ENCODE peak calls at places on chromosomes 3 and 15, in seven cellular contexts. One of them, this sample, is unnamed.
A peak's percentile ranks its signal among the peaks of the same experiment; 100 is the strongest.

GRCh38 chr3:101567528-101568317 is 6.1 kb downstream of the TRMT10C start:
- DNase-seq in NCI-H510A treated with DMSO at 0.1 percent for 48 hours: no peak
- DNase-seq in CD8-positive, alpha-beta memory T cell: no peak
- DNase-seq in dermis microvascular lymphatic vessel endothelial cell: no peak
- DNase-seq in CD8-positive, alpha-beta T cell: no peak
- DNase-seq in activated CD4-positive, alpha-beta T cell treated with anti-CD3 and anti-CD28 coated beads, Interleukin-2, amount 50 U/mL, for 1 hour: no peak
- DNase-seq in A549: no peak
- DNase-seq in this sample: no peak

GRCh38 chr3:10467904-10468610 is 37.3 kb downstream of the ATP2B2 start:
- DNase-seq in A549: no peak
- DNase-seq in NCI-H510A treated with DMSO at 0.1 percent for 48 hours: no peak
- DNase-seq in dermis microvascular lymphatic vessel endothelial cell: no peak
- DNase-seq in activated CD4-positive, alpha-beta T cell treated with anti-CD3 and anti-CD28 coated beads, Interleukin-2, amount 50 U/mL, for 1 hour: no peak
- DNase-seq in CD8-positive, alpha-beta T cell: no peak
- DNase-seq in CD8-positive, alpha-beta memory T cell: no peak
- DNase-seq in this sample: no peak

GRCh38 chr15:100330629-100331215 is 11.1 kb downstream of the ADAMTS17 start:
- DNase-seq in A549: no peak
- DNase-seq in NCI-H510A treated with DMSO at 0.1 percent for 48 hours: no peak
- DNase-seq in dermis microvascular lymphatic vessel endothelial cell: no peak
- DNase-seq in CD8-positive, alpha-beta T cell: no peak
- DNase-seq in activated CD4-positive, alpha-beta T cell treated with anti-CD3 and anti-CD28 coated beads, Interleukin-2, amount 50 U/mL, for 1 hour: no peak
- DNase-seq in CD8-positive, alpha-beta memory T cell: peak; percentile 59
- DNase-seq in this sample: no peak

GRCh38 chr15:66946578-66947164 is 118.7 kb upstream of the SMAD3 start:
- DNase-seq in activated CD4-positive, alpha-beta T cell treated with anti-CD3 and anti-CD28 coated beads, Interleukin-2, amount 50 U/mL, for 1 hour: peak; percentile 75
- DNase-seq in CD8-positive, alpha-beta memory T cell: peak; percentile 80
- DNase-seq in dermis microvascular lymphatic vessel endothelial cell: peak; percentile 71
- DNase-seq in CD8-positive, alpha-beta T cell: peak; percentile 56
- DNase-seq in NCI-H510A treated with DMSO at 0.1 percent for 48 hours: peak; percentile 35
- DNase-seq in A549: peak; percentile 83
- DNase-seq in this sample: peak; percentile 79

GRCh38 chr3:41464401-41464800 is 265.1 kb downstream of the CTNNB1 start:
- DNase-seq in CD8-positive, alpha-beta T cell: no peak
- DNase-seq in NCI-H510A treated with DMSO at 0.1 percent for 48 hours: no peak
- DNase-seq in A549: no peak
- DNase-seq in CD8-positive, alpha-beta memory T cell: no peak
- DNase-seq in dermis microvascular lymphatic vessel endothelial cell: no peak
- DNase-seq in activated CD4-positive, alpha-beta T cell treated with anti-CD3 and anti-CD28 coated beads, Interleukin-2, amount 50 U/mL, for 1 hour: no peak
- DNase-seq in this sample: no peak

GRCh38 chr3:129343643-129344360 is 65.1 kb downstream of the HMCES start:
- DNase-seq in CD8-positive, alpha-beta memory T cell: no peak
- DNase-seq in A549: peak; percentile 38
- DNase-seq in CD8-positive, alpha-beta T cell: no peak
- DNase-seq in dermis microvascular lymphatic vessel endothelial cell: no peak
- DNase-seq in activated CD4-positive, alpha-beta T cell treated with anti-CD3 and anti-CD28 coated beads, Interleukin-2, amount 50 U/mL, for 1 hour: peak; percentile 15
- DNase-seq in NCI-H510A treated with DMSO at 0.1 percent for 48 hours: no peak
- DNase-seq in this sample: peak; percentile 60

GRCh38 chr3:50121416-50122032 is 32.8 kb downstream of the RBM5 start:
- DNase-seq in CD8-positive, alpha-beta T cell: peak; percentile 50
- DNase-seq in activated CD4-positive, alpha-beta T cell treated with anti-CD3 and anti-CD28 coated beads, Interleukin-2, amount 50 U/mL, for 1 hour: peak; percentile 72
- DNase-seq in CD8-positive, alpha-beta memory T cell: peak; percentile 78
- DNase-seq in A549: peak; percentile 77
- DNase-seq in dermis microvascular lymphatic vessel endothelial cell: peak; percentile 86
- DNase-seq in NCI-H510A treated with DMSO at 0.1 percent for 48 hours: peak; percentile 63
- DNase-seq in this sample: peak; percentile 86

GRCh38 chr3:45011756-45012441 is 14.2 kb upstream of the CLEC3B start:
- DNase-seq in activated CD4-positive, alpha-beta T cell treated with anti-CD3 and anti-CD28 coated beads, Interleukin-2, amount 50 U/mL, for 1 hour: no peak
- DNase-seq in CD8-positive, alpha-beta T cell: no peak
- DNase-seq in A549: no peak
- DNase-seq in CD8-positive, alpha-beta memory T cell: no peak
- DNase-seq in dermis microvascular lymphatic vessel endothelial cell: peak; percentile 91
- DNase-seq in NCI-H510A treated with DMSO at 0.1 percent for 48 hours: no peak
- DNase-seq in this sample: peak; percentile 40

GRCh38 chr15:43329222-43329959 is 982 bp downstream of the LCMT2 start:
- DNase-seq in CD8-positive, alpha-beta T cell: no peak
- DNase-seq in dermis microvascular lymphatic vessel endothelial cell: no peak
- DNase-seq in CD8-positive, alpha-beta memory T cell: no peak
- DNase-seq in activated CD4-positive, alpha-beta T cell treated with anti-CD3 and anti-CD28 coated beads, Interleukin-2, amount 50 U/mL, for 1 hour: peak; percentile 8
- DNase-seq in A549: no peak
- DNase-seq in NCI-H510A treated with DMSO at 0.1 percent for 48 hours: no peak
- DNase-seq in this sample: no peak

GRCh38 chr15:91548588-91548987 is 304.9 kb upstream of the SLCO3A1 start:
- DNase-seq in NCI-H510A treated with DMSO at 0.1 percent for 48 hours: peak; percentile 7
- DNase-seq in CD8-positive, alpha-beta memory T cell: no peak
- DNase-seq in activated CD4-positive, alpha-beta T cell treated with anti-CD3 and anti-CD28 coated beads, Interleukin-2, amount 50 U/mL, for 1 hour: no peak
- DNase-seq in A549: no peak
- DNase-seq in CD8-positive, alpha-beta T cell: no peak
- DNase-seq in dermis microvascular lymphatic vessel endothelial cell: no peak
- DNase-seq in this sample: no peak

GRCh38 chr3:116064646-116065045 is 380.6 kb downstream of the LSAMP start:
- DNase-seq in CD8-positive, alpha-beta memory T cell: no peak
- DNase-seq in dermis microvascular lymphatic vessel endothelial cell: no peak
- DNase-seq in CD8-positive, alpha-beta T cell: no peak
- DNase-seq in A549: no peak
- DNase-seq in NCI-H510A treated with DMSO at 0.1 percent for 48 hours: no peak
- DNase-seq in activated CD4-positive, alpha-beta T cell treated with anti-CD3 and anti-CD28 coated beads, Interleukin-2, amount 50 U/mL, for 1 hour: no peak
- DNase-seq in this sample: no peak

GRCh38 chr3:126085276-126085675 is 1.4 kb upstream of the SLC41A3 start:
- DNase-seq in A549: no peak
- DNase-seq in NCI-H510A treated with DMSO at 0.1 percent for 48 hours: no peak
- DNase-seq in dermis microvascular lymphatic vessel endothelial cell: no peak
- DNase-seq in CD8-positive, alpha-beta T cell: no peak
- DNase-seq in activated CD4-positive, alpha-beta T cell treated with anti-CD3 and anti-CD28 coated beads, Interleukin-2, amount 50 U/mL, for 1 hour: no peak
- DNase-seq in CD8-positive, alpha-beta memory T cell: no peak
- DNase-seq in this sample: no peak

GRCh38 chr3:186760141-186760813 is 23.1 kb upstream of the EIF4A2 start:
- DNase-seq in dermis microvascular lymphatic vessel endothelial cell: no peak
- DNase-seq in CD8-positive, alpha-beta memory T cell: no peak
- DNase-seq in A549: no peak
- DNase-seq in NCI-H510A treated with DMSO at 0.1 percent for 48 hours: peak; percentile 5
- DNase-seq in activated CD4-positive, alpha-beta T cell treated with anti-CD3 and anti-CD28 coated beads, Interleukin-2, amount 50 U/mL, for 1 hour: no peak
- DNase-seq in CD8-positive, alpha-beta T cell: no peak
- DNase-seq in this sample: no peak

GRCh38 chr3:45224824-45225464 is 1.1 kb downstream of the TMEM158 start:
- DNase-seq in CD8-positive, alpha-beta T cell: no peak
- DNase-seq in dermis microvascular lymphatic vessel endothelial cell: peak; percentile 81
- DNase-seq in activated CD4-positive, alpha-beta T cell treated with anti-CD3 and anti-CD28 coated beads, Interleukin-2, amount 50 U/mL, for 1 hour: peak; percentile 5
- DNase-seq in NCI-H510A treated with DMSO at 0.1 percent for 48 hours: peak; percentile 10
- DNase-seq in A549: peak; percentile 75
- DNase-seq in CD8-positive, alpha-beta memory T cell: no peak
- DNase-seq in this sample: peak; percentile 63

GRCh38 chr3:16317561-16317945 is 52.5 kb downstream of the OXNAD1 start:
- DNase-seq in dermis microvascular lymphatic vessel endothelial cell: no peak
- DNase-seq in CD8-positive, alpha-beta memory T cell: no peak
- DNase-seq in NCI-H510A treated with DMSO at 0.1 percent for 48 hours: no peak
- DNase-seq in activated CD4-positive, alpha-beta T cell treated with anti-CD3 and anti-CD28 coated beads, Interleukin-2, amount 50 U/mL, for 1 hour: no peak
- DNase-seq in A549: no peak
- DNase-seq in CD8-positive, alpha-beta T cell: no peak
- DNase-seq in this sample: no peak

GRCh38 chr3:14836049-14836468 is 17.3 kb downstream of the FGD5 start:
- DNase-seq in dermis microvascular lymphatic vessel endothelial cell: no peak
- DNase-seq in A549: no peak
- DNase-seq in CD8-positive, alpha-beta memory T cell: no peak
- DNase-seq in CD8-positive, alpha-beta T cell: no peak
- DNase-seq in NCI-H510A treated with DMSO at 0.1 percent for 48 hours: no peak
- DNase-seq in activated CD4-positive, alpha-beta T cell treated with anti-CD3 and anti-CD28 coated beads, Interleukin-2, amount 50 U/mL, for 1 hour: no peak
- DNase-seq in this sample: no peak

GRCh38 chr15:92661961-92662360 is 6.4 kb upstream of the FAM174B start:
- DNase-seq in CD8-positive, alpha-beta T cell: no peak
- DNase-seq in dermis microvascular lymphatic vessel endothelial cell: no peak
- DNase-seq in A549: no peak
- DNase-seq in activated CD4-positive, alpha-beta T cell treated with anti-CD3 and anti-CD28 coated beads, Interleukin-2, amount 50 U/mL, for 1 hour: no peak
- DNase-seq in CD8-positive, alpha-beta memory T cell: no peak
- DNase-seq in NCI-H510A treated with DMSO at 0.1 percent for 48 hours: no peak
- DNase-seq in this sample: no peak

GRCh38 chr3:45110185-45110833 is 35.9 kb downstream of the CDCP1 start:
- DNase-seq in activated CD4-positive, alpha-beta T cell treated with anti-CD3 and anti-CD28 coated beads, Interleukin-2, amount 50 U/mL, for 1 hour: peak; percentile 22
- DNase-seq in A549: no peak
- DNase-seq in CD8-positive, alpha-beta T cell: no peak
- DNase-seq in CD8-positive, alpha-beta memory T cell: no peak
- DNase-seq in dermis microvascular lymphatic vessel endothelial cell: no peak
- DNase-seq in NCI-H510A treated with DMSO at 0.1 percent for 48 hours: no peak
- DNase-seq in this sample: no peak